ENCODE peak calls at places on chromosomes 3 and 15, in ten cellular contexts. P, U, R, Q, H, G, S, B, D and A are unnamed samples.

GRCh38 chr3:37136067-37136466 is 38.3 kb downstream of the LRRFIP2 start:
- DNase-seq in D (no peak), P (no peak), Q (no peak), G (no peak), U (no peak), S (no peak), B (no peak), H (no peak), R (no peak), A (no peak)

GRCh38 chr15:29773000-29773399 is 49.3 kb downstream of the TJP1 start:
- DNase-seq in Q (no peak), D (no peak), R (no peak), H (no peak), U (no peak), P (no peak), S (no peak), B (no peak), G (no peak), A (no peak)

GRCh38 chr3:183766745-183767606 is 58.4 kb downstream of the MAP6D1 start:
- DNase-seq in G (no peak), B (peak; percentile 83), H (peak; percentile 71), U (peak; percentile 84), S (peak; percentile 80), D (peak; percentile 70), R (peak; percentile 73), P (peak; percentile 4), Q (peak; percentile 72), A (peak; percentile 76)

GRCh38 chr3:151761581-151761980 is 27.9 kb downstream of the AADACL2 start:
- DNase-seq in S (no peak), U (no peak), D (no peak), H (no peak), Q (no peak), R (no peak), B (no peak), P (no peak), G (no peak), A (no peak)

GRCh38 chr3:49713336-49714105 is 6.0 kb downstream of the AMIGO3 start:
- DNase-seq in B (no peak), R (no peak), S (no peak), H (no peak), P (no peak), Q (no peak), D (no peak), U (no peak), G (no peak), A (no peak)

GRCh38 chr15:91782221-91782620 is 71.3 kb upstream of the SLCO3A1 start:
- DNase-seq in H (no peak), Q (no peak), S (no peak), R (no peak), U (no peak), B (peak; percentile 10), P (no peak), G (no peak), D (no peak), A (peak; percentile 27)

GRCh38 chr3:147816770-147817169 is 407.6 kb downstream of the ZIC1 start:
- DNase-seq in U (no peak), B (peak; percentile 88), H (no peak), G (no peak), P (no peak), R (no peak), S (no peak), Q (no peak), D (peak; percentile 31), A (no peak)

GRCh38 chr3:105516972-105517371 is 150.3 kb downstream of the ALCAM start:
- DNase-seq in S (peak; percentile 13), D (no peak), B (no peak), G (no peak), H (no peak), Q (no peak), R (no peak), U (peak; percentile 66), P (no peak), A (no peak)

GRCh38 chr15:96428742-96429141 is 98.2 kb downstream of the NR2F2 start:
- DNase-seq in H (no peak), S (no peak), D (peak; percentile 99), P (no peak), U (no peak), Q (no peak), R (peak; percentile 89), B (no peak), G (no peak), A (no peak)

GRCh38 chr15:39320355-39320754 is 260.5 kb upstream of the THBS1 start:
- DNase-seq in P (no peak), B (no peak), S (no peak), U (no peak), R (no peak), D (no peak), H (no peak), Q (no peak), G (no peak), A (no peak)

GRCh38 chr15:33013827-33014445 is 180.6 kb downstream of the FMN1 start:
- DNase-seq in B (no peak), S (no peak), D (peak; percentile 83), U (no peak), R (peak; percentile 75), P (no peak), H (no peak), Q (no peak), G (no peak), A (no peak)

GRCh38 chr15:38724827-38725226 is 160.2 kb upstream of the RASGRP1 start:
- DNase-seq in G (no peak), R (no peak), U (no peak), Q (no peak), H (no peak), S (no peak), P (no peak), B (no peak), D (no peak), A (no peak)

GRCh38 chr3:134353831-134354611 is 20.2 kb downstream of the AMOTL2 start:
- DNase-seq in D (peak; percentile 36), B (peak; percentile 50), G (no peak), S (no peak), U (no peak), Q (no peak), H (no peak), R (no peak), P (no peak), A (peak; percentile 45)

GRCh38 chr3:111961461-111962269 is 17.2 kb upstream of the ABHD10 start:
- DNase-seq in G (no peak), S (no peak), R (no peak), Q (no peak), B (no peak), H (no peak), U (peak; percentile 11), P (no peak), D (no peak), A (no peak)

GRCh38 chr3:67437090-67437489 is 217.3 kb downstream of the SUCLG2 start:
- DNase-seq in G (no peak), R (no peak), H (no peak), B (no peak), S (no peak), P (no peak), Q (no peak), U (no peak), D (peak; percentile 20), A (no peak)

GRCh38 chr15:31326729-31327673 is at the start of gene KLF13:
- DNase-seq in B (peak; percentile 79), R (peak; percentile 82), D (no peak), H (no peak), S (no peak), P (no peak), Q (peak; percentile 65), G (peak; percentile 84), U (no peak), A (no peak)

GRCh38 chr3:188077160-188077812 is 76.7 kb upstream of the LPP start:
- DNase-seq in R (no peak), Q (no peak), H (no peak), G (no peak), U (no peak), P (no peak), S (no peak), D (no peak), B (no peak), A (no peak)

GRCh38 chr3:44993471-44994205 is 17.6 kb downstream of the EXOSC7 start:
- DNase-seq in G (no peak), P (no peak), D (peak; percentile 85), U (no peak), S (no peak), B (no peak), Q (no peak), H (no peak), R (peak; percentile 82), A (no peak)

GRCh38 chr3:187012609-187013051 is 82.3 kb downstream of the ST6GAL1 start:
- DNase-seq in H (peak; percentile 61), P (no peak), Q (no peak), U (no peak), S (no peak), R (no peak), B (peak; percentile 43), G (no peak), D (peak; percentile 17), A (no peak)

GRCh38 chr3:129625071-129625874 is 18.8 kb upstream of the PLXND1 start:
- DNase-seq in S (peak; percentile 60), H (peak; percentile 46), Q (no peak), R (peak; percentile 15), B (peak; percentile 11), D (peak; percentile 25), P (no peak), G (no peak), U (peak; percentile 48), A (no peak)

GRCh38 chr3:128050597-128050996 is 1.6 kb upstream of the SEC61A1 start:
- DNase-seq in B (no peak), P (no peak), S (no peak), G (no peak), U (no peak), R (no peak), H (no peak), Q (no peak), D (no peak), A (no peak)

GRCh38 chr3:160473978-160474377 is 24.4 kb upstream of the TRIM59 start:
- DNase-seq in P (no peak), R (peak; percentile 70), Q (no peak), G (no peak), D (peak; percentile 96), H (no peak), S (no peak), B (no peak), U (no peak), A (no peak)

GRCh38 chr3:124133366-124133940 is 141.5 kb upstream of the ROPN1 start:
- DNase-seq in D (no peak), G (no peak), R (no peak), Q (no peak), H (no peak), U (no peak), B (no peak), S (no peak), P (no peak), A (no peak)

GRCh38 chr3:113968986-113969385 is 21.2 kb downstream of the ZDHHC23 start:
- DNase-seq in R (no peak), G (no peak), B (no peak), U (no peak), S (no peak), D (peak; percentile 4), Q (no peak), H (no peak), P (no peak), A (no peak)